ENCODE peak calls at places on chromosomes 5 and 9, in six cellular contexts. D is NCI-H1092; H is neural crest cell; P is stimulated activated CD8-positive, alpha-beta memory T cell treated with anti-CD3 and anti-CD28 coated beads, Interleukin-15, amount 100 ng/mL, for 1 hour; B is anterior cingulate cortex; R is mucosa of gallbladder. Z is an unnamed sample.

GRCh38 chr9:136886610-136887597 is 588 bp downstream of the TRAF2 start:
- DNase-seq in D (peak), H (peak), P (no peak), B (no peak), R (no peak), Z (no peak)

GRCh38 chr9:135828656-135829055 is 78.7 kb downstream of the CAMSAP1 start:
- DNase-seq in D (no peak), H (no peak), P (no peak), B (no peak), R (no peak), Z (no peak)

GRCh38 chr9:121675381-121675780 is 23.9 kb downstream of the DAB2IP start:
- DNase-seq in D (no peak), H (no peak), P (no peak), B (no peak), R (no peak), Z (no peak)

GRCh38 chr5:134552301-134552700 is 26.8 kb downstream of the JADE2 start:
- DNase-seq in D (no peak), H (no peak), P (no peak), B (no peak), R (peak), Z (peak)

GRCh38 chr5:67042586-67043133 is 153.9 kb downstream of the CD180 start:
- DNase-seq in D (no peak), H (no peak), P (no peak), B (no peak), R (no peak), Z (no peak)

GRCh38 chr5:134554319-134555222 is 29.1 kb downstream of the JADE2 start:
- DNase-seq in D (no peak), H (no peak), P (no peak), B (no peak), R (peak), Z (peak)

GRCh38 chr5:76376141-76376900 is 26.8 kb upstream of the IQGAP2 start:
- DNase-seq in D (no peak), H (no peak), P (no peak), B (no peak), R (no peak), Z (no peak)

GRCh38 chr5:172835246-172836030 is 1.4 kb downstream of the ERGIC1 start:
- DNase-seq in D (no peak), H (no peak), P (no peak), B (no peak), R (no peak), Z (no peak)

GRCh38 chr5:100905259-100905914 is 2.3 kb upstream of the ST8SIA4 start:
- DNase-seq in D (no peak), H (no peak), P (no peak), B (no peak), R (no peak), Z (no peak)

GRCh38 chr9:124473310-124473709 is 23.1 kb downstream of the ADGRD2 start:
- DNase-seq in D (no peak), H (no peak), P (no peak), B (no peak), R (no peak), Z (no peak)

GRCh38 chr5:171387970-171388815 is 544 bp downstream of the NPM1 start:
- DNase-seq in D (peak), H (peak), P (peak), B (no peak), R (peak), Z (peak)